ENCODE peak calls at places on chromosomes 13 and 19, in nine cellular contexts. O is tibial nerve, H is lower leg skin, R is uterus, Z is Peyer's patch, V is stomach, M is IMR-90, E is upper lobe of left lung, L is testis. N is an unnamed sample.

GRCh38 chr13:87777395-87777794 is 106.2 kb downstream of the SLITRK5 start:
- DNase-seq in O (no peak), H (no peak), R (no peak), Z (no peak), V (no peak), M (no peak), E (no peak), L (no peak), N (no peak)

GRCh38 chr19:17073869-17074627 is 1.2 kb downstream of the HAUS8 start:
- DNase-seq in O (no peak), H (no peak), R (no peak), Z (peak; percentile 74), V (no peak), M (peak; percentile 16), E (no peak), L (no peak), N (no peak)

GRCh38 chr19:57302020-57302465 is 18.2 kb upstream of the ZNF543 start:
- DNase-seq in O (no peak), H (no peak), R (no peak), Z (no peak), V (no peak), M (peak; percentile 95), E (no peak), L (no peak), N (peak; percentile 38)

GRCh38 chr19:11256189-11256588 is 6.1 kb downstream of the DOCK6 start:
- DNase-seq in O (no peak), H (no peak), R (no peak), Z (no peak), V (no peak), M (peak; percentile 33), E (no peak), L (peak; percentile 72), N (no peak)

GRCh38 chr13:48505597-48506091 is 27.2 kb downstream of the RCBTB2 start:
- DNase-seq in O (no peak), H (no peak), R (no peak), Z (peak; percentile 80), V (no peak), M (peak; percentile 71), E (no peak), L (peak; percentile 55), N (no peak)

GRCh38 chr13:95275322-95276118 is 25.7 kb downstream of the ABCC4 start:
- DNase-seq in O (no peak), H (no peak), R (no peak), Z (no peak), V (peak; percentile 34), M (no peak), E (no peak), L (no peak), N (peak; percentile 15)

GRCh38 chr19:6100284-6100915 is 9.9 kb downstream of the RFX2 start:
- DNase-seq in O (no peak), H (no peak), R (no peak), Z (no peak), V (no peak), M (no peak), E (peak; percentile 60), L (peak; percentile 36), N (no peak)

GRCh38 chr19:58385313-58386165 is 1.5 kb upstream of the RPS5 start:
- DNase-seq in O (no peak), H (peak; percentile 84), R (no peak), Z (no peak), V (no peak), M (no peak), E (no peak), L (no peak), N (no peak)

GRCh38 chr13:28423010-28423409 is 71.9 kb downstream of the FLT1 start:
- DNase-seq in O (peak; percentile 17), H (no peak), R (no peak), Z (peak; percentile 76), V (no peak), M (no peak), E (no peak), L (peak; percentile 29), N (no peak)

GRCh38 chr19:50334741-50335421 is 5.7 kb upstream of the KCNC3 start:
- DNase-seq in O (no peak), H (no peak), R (no peak), Z (no peak), V (no peak), M (no peak), E (no peak), L (no peak), N (no peak)
- TF ChIP-seq POLR2A in O (no peak), H (no peak), R (no peak), Z (no peak), V (no peak), M (no peak), E (no peak), L (no peak), N (no peak)

DNA sequence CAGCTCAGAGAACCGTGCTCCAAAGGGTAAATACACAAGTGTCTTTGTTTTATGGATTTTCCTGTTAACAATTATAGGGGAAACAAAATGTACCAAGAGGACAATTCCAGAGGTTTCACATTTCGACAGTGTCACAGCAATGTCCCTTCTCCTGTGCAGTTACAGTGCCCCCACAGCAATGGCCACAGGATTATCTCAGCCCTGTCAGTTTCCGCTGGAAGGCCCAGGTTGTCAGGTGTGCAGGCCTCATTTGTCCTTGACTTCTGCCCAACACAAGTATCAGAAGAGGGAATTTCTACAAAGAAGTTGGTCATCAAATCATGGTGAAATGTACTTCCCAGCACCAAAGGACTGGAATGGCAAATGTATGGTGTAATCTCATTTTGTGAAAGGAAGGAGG is 11.2 kb upstream of the N4BP2L2 start:
- DNase-seq in O (no peak), H (no peak), R (no peak), Z (no peak), V (no peak), M (no peak), E (no peak), L (no peak), N (no peak)
- TF ChIP-seq CTCF in O (no peak), H (no peak), R (no peak), Z (no peak), V (no peak), M (no peak), E (no peak), L (no peak), N (no peak)

GRCh38 chr19:639251-640155 is at the start of gene FGF22:
- DNase-seq in O (peak; percentile 93), H (peak; percentile 99), R (peak; percentile 91), Z (peak; percentile 98), V (peak; percentile 97), M (peak; percentile 74), E (peak; percentile 99), L (peak; percentile 96), N (peak; percentile 88)
- TF ChIP-seq POLR2A in O (peak; percentile 30), H (no peak), R (no peak), Z (no peak), V (no peak), M (no peak), E (no peak), L (no peak), N (no peak)

GRCh38 chr13:31236211-31236786 is 36.5 kb downstream of the B3GLCT start:
- DNase-seq in O (no peak), H (no peak), R (peak; percentile 54), Z (no peak), V (no peak), M (peak; percentile 54), E (no peak), L (no peak), N (no peak)

GRCh38 chr13:31234729-31235128 is 35.0 kb downstream of the B3GLCT start:
- DNase-seq in O (no peak), H (no peak), R (no peak), Z (no peak), V (no peak), M (no peak), E (no peak), L (no peak), N (no peak)
- TF ChIP-seq CTCF in O (no peak), H (no peak), R (no peak), Z (no peak), V (no peak), M (peak; percentile 29), E (peak; percentile 12), L (peak; percentile 38), N (no peak)

GRCh38 chr19:38650180-38650775 is 2.8 kb downstream of the ACTN4 start:
- DNase-seq in O (no peak), H (no peak), R (no peak), Z (peak; percentile 68), V (peak; percentile 43), M (no peak), E (no peak), L (no peak), N (no peak)

GRCh38 chr19:38648789-38649304 is 1.4 kb downstream of the ACTN4 start:
- DNase-seq in O (no peak), H (no peak), R (no peak), Z (no peak), V (no peak), M (no peak), E (no peak), L (no peak), N (no peak)

GRCh38 chr19:38650911-38651584 is 3.6 kb downstream of the ACTN4 start:
- DNase-seq in O (no peak), H (no peak), R (peak; percentile 84), Z (no peak), V (no peak), M (peak; percentile 60), E (no peak), L (no peak), N (peak; percentile 44)

GRCh38 chr19:38647966-38648788 is 728 bp downstream of the ACTN4 start:
- DNase-seq in O (no peak), H (no peak), R (no peak), Z (no peak), V (no peak), M (no peak), E (no peak), L (no peak), N (no peak)

DNA sequence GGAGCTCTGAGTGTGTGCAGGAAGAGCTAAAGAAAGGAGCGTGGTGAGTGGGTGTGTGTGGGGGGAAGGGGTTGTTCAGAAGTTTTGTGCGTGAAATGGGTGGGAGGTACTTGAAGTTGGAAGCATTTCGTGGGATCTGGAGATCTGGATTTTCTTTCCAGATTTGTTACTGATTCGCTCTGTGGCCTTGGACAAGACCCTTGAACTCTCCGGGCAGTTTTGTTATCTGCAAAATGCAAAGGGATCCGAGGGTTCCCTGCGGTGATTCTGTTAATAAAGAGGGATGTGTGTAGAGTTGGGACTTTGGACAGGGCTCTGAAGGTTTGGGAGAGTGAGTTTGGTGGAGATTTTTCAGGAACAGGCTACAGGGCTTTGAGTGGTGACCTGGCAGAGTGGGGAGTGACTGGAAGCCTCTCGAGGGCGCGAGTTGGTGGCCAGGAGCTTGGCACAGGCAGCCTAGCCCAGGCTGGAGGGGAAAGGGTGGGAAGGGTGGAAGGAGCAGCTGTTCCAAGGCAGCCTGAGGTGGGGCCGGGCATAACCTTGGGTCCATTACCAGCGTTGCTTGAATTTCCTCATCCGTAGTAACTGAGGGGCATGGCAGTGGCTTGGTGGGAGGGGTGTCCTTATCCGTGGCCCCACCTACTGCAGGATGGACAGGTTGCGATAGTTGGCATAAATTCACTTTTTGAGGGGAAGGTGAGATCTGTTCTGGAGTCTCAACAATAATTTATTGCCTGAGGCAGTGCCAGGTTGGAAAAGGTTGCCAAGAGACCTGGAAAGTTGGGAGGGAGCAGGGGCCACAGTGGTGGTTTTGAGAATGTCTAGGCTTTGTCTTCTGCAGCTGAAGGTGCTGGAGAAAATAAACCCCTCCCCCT is 2.1 kb downstream of the ACTN4 start:
- DNase-seq in O (no peak), H (no peak), R (peak; percentile 72), Z (peak; percentile 85), V (peak; percentile 61), M (no peak), E (no peak), L (no peak), N (peak; percentile 84)
- TF ChIP-seq POLR2A in O (no peak), H (no peak), R (peak; percentile 60), Z (peak; percentile 68), V (no peak), M (no peak), E (no peak), L (no peak), N (peak; percentile 4)

GRCh38 chr13:23160241-23161175 is 20.3 kb upstream of the SGCG start:
- DNase-seq in O (no peak), H (no peak), R (no peak), Z (no peak), V (no peak), M (no peak), E (peak; percentile 85), L (no peak), N (no peak)
- TF ChIP-seq CTCF in O (no peak), H (no peak), R (no peak), Z (no peak), V (no peak), M (no peak), E (no peak), L (no peak), N (no peak)

N was measured in thyroid gland.